ENCODE peak calls at places on chromosomes 13 and 19, in ten cellular contexts. K is stomach, W is sigmoid colon, O is breast epithelium, I is transverse colon, N is HL-60, D is H1, T is Panc1, Z is GM12892, Y is HepG2. F is an unnamed sample.
A peak's percentile ranks its signal among the peaks of the same experiment; 100 is the strongest.

GRCh38 chr19:13906525-13906904 is 514 bp downstream of the CC2D1A start:
- DNase-seq in Y (peak; percentile 58), K (peak; percentile 63), I (peak; percentile 82), W (no peak), Z (no peak), T (no peak), D (no peak), N (no peak), O (no peak), F (peak; percentile 43)

GRCh38 chr13:31067416-31068118 is 94.1 kb downstream of the HSPH1 start:
- DNase-seq in O (no peak), Y (no peak), Z (no peak), T (no peak), W (no peak), N (no peak), D (no peak), K (no peak), I (no peak), F (no peak)

GRCh38 chr13:29402168-29402621 is 193.3 kb downstream of the SLC7A1 start:
- DNase-seq in Y (no peak), I (no peak), W (no peak), O (no peak), N (no peak), K (no peak), D (no peak), T (no peak), Z (no peak), F (no peak)

GRCh38 chr19:3823345-3823704 is 37.1 kb upstream of the MATK start:
- DNase-seq in N (no peak), T (no peak), K (no peak), Y (no peak), Z (no peak), D (no peak), O (no peak), I (no peak), W (no peak), F (no peak)

GRCh38 chr13:63161219-63161618 is 1745.6 kb upstream of the PCDH20 start:
- DNase-seq in Z (no peak), O (no peak), T (no peak), D (no peak), K (no peak), Y (no peak), I (no peak), W (no peak), N (no peak), F (no peak)

GRCh38 chr13:53276265-53276664 is 247.7 kb downstream of the OLFM4 start:
- DNase-seq in D (peak; percentile 41), O (no peak), I (no peak), W (no peak), Y (no peak), N (no peak), T (no peak), Z (no peak), K (no peak), F (peak; percentile 90)

GRCh38 chr19:41218615-41219507 is at the start of gene AXL:
- DNase-seq in K (peak; percentile 39), I (peak; percentile 64), Z (no peak), Y (peak; percentile 25), N (no peak), T (no peak), W (peak; percentile 95), O (peak; percentile 67), D (peak; percentile 78), F (peak; percentile 98)

GRCh38 chr19:40691421-40692211 is 1.2 kb upstream of the NUMBL start:
- DNase-seq in Z (no peak), O (no peak), T (no peak), W (no peak), K (no peak), N (no peak), Y (no peak), D (no peak), I (no peak), F (peak; percentile 71)

GRCh38 chr19:14146789-14147216 is 10.4 kb upstream of the ASF1B start:
- DNase-seq in W (no peak), Z (no peak), I (no peak), O (no peak), T (no peak), K (no peak), D (no peak), Y (no peak), N (peak; percentile 30), F (no peak)

GRCh38 chr13:113776231-113777125 is 17.5 kb downstream of the TMEM255B start:
- DNase-seq in I (no peak), Y (no peak), O (no peak), N (no peak), K (peak; percentile 20), T (no peak), Z (no peak), W (no peak), D (no peak), F (no peak)

GRCh38 chr13:48334534-48335127 is 31.1 kb downstream of the RB1 start:
- DNase-seq in T (peak; percentile 1), N (no peak), Y (peak; percentile 36), I (no peak), W (no peak), Z (no peak), D (no peak), K (no peak), O (no peak), F (peak; percentile 45)

GRCh38 chr19:50889638-50890037 is 16.4 kb downstream of the KLK2 start:
- DNase-seq in T (no peak), K (no peak), Z (no peak), D (no peak), N (no peak), I (no peak), Y (no peak), W (no peak), O (no peak), F (no peak)
- TF ChIP-seq POLR2AphosphoS5 in T (no peak), K (no peak), Z (no peak), D (no peak), N (no peak), I (peak; percentile 25), Y (no peak), W (peak; percentile 54), O (no peak), F (no peak)

GRCh38 chr19:51572908-51573307 is 1.8 kb downstream of the ZNF175 start:
- DNase-seq in N (no peak), I (no peak), Z (no peak), T (no peak), D (no peak), Y (no peak), W (no peak), K (no peak), O (no peak), F (no peak)

GRCh38 chr19:51572415-51572814 is 1.3 kb downstream of the ZNF175 start:
- DNase-seq in Y (no peak), W (no peak), O (no peak), D (no peak), Z (no peak), I (no peak), K (no peak), T (no peak), N (no peak), F (no peak)

GRCh38 chr19:51573331-51573730 is 2.2 kb downstream of the ZNF175 start:
- DNase-seq in W (no peak), O (no peak), K (no peak), Y (no peak), Z (no peak), D (no peak), T (no peak), N (no peak), I (no peak), F (no peak)

GRCh38 chr19:51571599-51571998 is 516 bp downstream of the ZNF175 start:
- DNase-seq in T (no peak), Y (no peak), N (no peak), O (no peak), W (no peak), D (no peak), Z (no peak), I (no peak), K (no peak), F (no peak)

DNA sequence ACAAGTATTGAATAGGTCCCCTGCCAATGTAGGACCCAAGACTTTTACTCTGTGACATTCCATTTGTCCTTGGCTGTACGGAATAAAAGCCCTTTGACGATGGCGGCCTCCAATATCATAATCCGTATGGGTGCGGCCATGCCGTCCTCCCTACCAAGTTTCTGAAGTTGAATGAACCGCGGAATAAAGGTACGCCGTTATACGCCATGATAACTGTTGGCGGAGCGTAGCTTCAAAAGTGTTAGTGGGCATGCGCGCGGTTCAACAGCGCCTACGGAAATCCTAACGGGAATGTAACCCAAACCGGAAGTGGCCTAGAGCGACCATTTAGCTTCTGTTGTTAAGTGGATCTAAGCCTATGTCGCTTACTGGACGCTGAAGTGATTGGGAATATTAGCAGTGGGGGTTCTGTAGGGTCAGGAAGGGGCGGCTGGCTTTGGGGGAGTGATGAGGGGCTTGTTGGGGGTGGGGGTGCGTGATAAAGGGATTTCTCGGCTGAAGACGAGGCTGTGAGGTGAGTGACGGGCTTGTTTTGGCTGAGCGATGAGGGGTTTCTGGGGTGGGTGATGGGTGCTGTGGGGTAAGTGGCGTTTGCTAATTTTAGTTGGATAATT is at the start of gene ZNF175:
- DNase-seq in N (peak; percentile 92), W (peak; percentile 97), Z (peak; percentile 37), K (peak; percentile 94), T (peak; percentile 91), Y (peak; percentile 86), O (peak; percentile 88), D (peak; percentile 91), I (peak; percentile 96), F (peak; percentile 98)
- TF ChIP-seq POLR2AphosphoS5 in N (peak; percentile 60), W (peak; percentile 34), Z (no peak), K (peak; percentile 58), T (peak; percentile 68), Y (peak; percentile 41), O (peak; percentile 25), D (no peak), I (peak; percentile 31), F (peak; percentile 65)

DNA sequence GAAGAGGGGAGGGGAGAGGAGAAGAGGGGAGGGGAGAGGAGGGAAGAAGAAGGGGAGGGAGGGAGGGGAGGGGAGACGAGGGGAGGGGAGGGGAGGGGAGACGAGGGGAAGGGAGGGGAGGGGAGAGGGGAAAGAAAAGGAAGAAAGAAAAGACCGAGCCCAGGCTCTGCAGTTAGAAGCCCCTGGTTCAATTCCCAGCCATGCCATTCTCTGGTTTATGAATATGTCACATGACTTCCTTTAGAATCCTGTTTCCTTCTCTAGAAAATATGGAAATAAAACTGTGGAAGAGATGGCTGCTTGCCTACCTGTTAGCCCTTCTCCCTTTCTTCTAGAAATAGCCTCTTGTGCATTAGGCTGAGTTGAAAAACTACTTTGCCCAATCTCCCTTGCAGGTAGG is 14.3 kb downstream of the TNNT1 start:
- DNase-seq in D (no peak), K (no peak), Y (no peak), N (no peak), O (no peak), W (no peak), I (no peak), Z (no peak), T (no peak), F (no peak)
- TF ChIP-seq POLR2AphosphoS5 in D (no peak), K (no peak), Y (no peak), N (no peak), O (no peak), W (no peak), I (no peak), Z (no peak), T (no peak), F (no peak)

DNA sequence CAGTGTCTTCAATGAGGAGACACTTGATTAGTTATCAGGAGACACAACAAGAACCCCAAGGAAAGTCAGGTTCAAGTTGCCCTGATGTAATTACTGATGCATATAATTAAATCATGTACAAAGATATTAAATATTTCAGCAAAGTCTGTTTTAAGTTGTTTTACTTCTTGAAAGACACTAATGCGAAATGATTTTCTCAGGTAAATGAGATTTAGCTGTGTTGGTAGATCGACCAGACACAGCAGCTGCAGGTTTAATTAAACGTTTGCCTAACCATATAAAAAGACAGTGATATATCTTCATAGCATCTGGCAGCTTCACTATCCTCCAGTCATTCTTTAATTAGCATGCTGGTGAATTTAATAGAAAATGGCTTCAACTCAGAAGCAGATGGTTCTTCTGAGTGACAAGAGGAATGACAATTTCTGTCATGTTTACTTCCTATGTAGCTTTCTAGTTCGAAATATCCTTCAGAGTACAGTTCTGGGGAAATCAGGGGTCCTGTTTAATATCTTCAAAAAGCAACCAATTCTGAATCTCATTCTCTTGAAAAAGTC is 69.3 kb downstream of the NHLRC3 start:
- DNase-seq in N (no peak), I (no peak), D (no peak), W (no peak), Z (no peak), O (no peak), K (no peak), Y (no peak), T (no peak), F (no peak)
- TF ChIP-seq POLR2AphosphoS5 in N (no peak), I (no peak), D (no peak), W (no peak), Z (no peak), O (no peak), K (no peak), Y (no peak), T (no peak), F (no peak)